ENCODE peak calls at places on chromosomes 4 and X, in seven cellular contexts. M is CD4-positive, alpha-beta T cell; Q is PC-3; Z is uterus; J is HCT116; O is heart left ventricle; F is pancreas. W is an unnamed sample.

GRCh38 chr4:153393397-153393796 is 48.9 kb downstream of the MND1 start:
- DNase-seq in M (no peak), Q (peak; percentile 19), Z (no peak), J (no peak), O (no peak), F (no peak), W (no peak)

GRCh38 chr4:30716671-30717207 is 3.4 kb upstream of the PCDH7 start:
- DNase-seq in M (no peak), Q (peak; percentile 13), Z (no peak), J (no peak), O (no peak), F (no peak), W (no peak)

GRCh38 chr4:72418458-72418857 is 150.6 kb downstream of the ADAMTS3 start:
- DNase-seq in M (no peak), Q (peak; percentile 90), Z (peak; percentile 26), J (no peak), O (peak; percentile 64), F (no peak), W (no peak)

GRCh38 chrX:134396174-134396573 is 63.8 kb upstream of the HPRT1 start:
- DNase-seq in M (no peak), Q (peak; percentile 37), Z (no peak), J (no peak), O (no peak), F (no peak), W (no peak)

GRCh38 chr4:108355523-108356208 is 186.9 kb upstream of the LEF1 start:
- DNase-seq in M (no peak), Q (no peak), Z (no peak), J (no peak), O (no peak), F (no peak), W (no peak)

GRCh38 chrX:29858714-29859113 is 356.6 kb upstream of the MAGEB2 start:
- DNase-seq in M (no peak), Q (peak; percentile 8), Z (no peak), J (no peak), O (no peak), F (no peak), W (no peak)

GRCh38 chr4:141788169-141788915 is 152.0 kb downstream of the IL15 start:
- DNase-seq in M (no peak), Q (no peak), Z (no peak), J (no peak), O (no peak), F (no peak), W (no peak)

GRCh38 chr4:159946983-159947645 is 844.2 kb downstream of the RAPGEF2 start:
- DNase-seq in M (no peak), Q (peak; percentile 72), Z (no peak), J (peak; percentile 70), O (no peak), F (no peak), W (no peak)

GRCh38 chr4:74932832-74933561 is at the start of gene PARM1:
- DNase-seq in M (no peak), Q (peak; percentile 78), Z (peak; percentile 86), J (peak; percentile 81), O (peak; percentile 95), F (peak; percentile 96), W (peak; percentile 76)

GRCh38 chr4:173821851-173822250 is 291.8 kb upstream of the HAND2 start:
- DNase-seq in M (no peak), Q (no peak), Z (no peak), J (no peak), O (no peak), F (no peak), W (no peak)

GRCh38 chr4:41363384-41363981 is 106.8 kb downstream of the UCHL1 start:
- DNase-seq in M (no peak), Q (peak; percentile 60), Z (peak; percentile 23), J (no peak), O (no peak), F (no peak), W (no peak)

GRCh38 chrX:130339408-130340222 is at the start of gene SLC25A14:
- DNase-seq in M (peak; percentile 48), Q (peak; percentile 81), Z (peak; percentile 72), J (peak; percentile 51), O (peak; percentile 85), F (peak; percentile 74), W (peak; percentile 1)

GRCh38 chr4:140706276-140706625 is 49.9 kb downstream of the TBC1D9 start:
- DNase-seq in M (no peak), Q (no peak), Z (no peak), J (no peak), O (no peak), F (no peak), W (no peak)

GRCh38 chrX:2267890-2268289 is 232.9 kb downstream of the DHRSX start:
- DNase-seq in M (no peak), Q (no peak), Z (no peak), J (no peak), O (no peak), F (no peak), W (no peak)

GRCh38 chr4:152257601-152258066 is 278.3 kb downstream of the FBXW7 start:
- DNase-seq in M (no peak), Q (peak; percentile 48), Z (no peak), J (no peak), O (no peak), F (no peak), W (no peak)

GRCh38 chr4:186758929-186759682 is 35.5 kb upstream of the FAT1 start:
- DNase-seq in M (no peak), Q (no peak), Z (no peak), J (no peak), O (no peak), F (no peak), W (no peak)

GRCh38 chr4:152957437-152958185 is 21.5 kb downstream of the FHDC1 start:
- DNase-seq in M (no peak), Q (no peak), Z (peak; percentile 34), J (no peak), O (peak; percentile 63), F (peak; percentile 58), W (no peak)

GRCh38 chr4:17327587-17327986 is 184.3 kb downstream of the QDPR start:
- DNase-seq in M (no peak), Q (no peak), Z (peak; percentile 42), J (no peak), O (no peak), F (no peak), W (no peak)

GRCh38 chrX:67604979-67605703 is 61.3 kb downstream of the AR start:
- DNase-seq in M (no peak), Q (no peak), Z (no peak), J (no peak), O (no peak), F (no peak), W (no peak)

GRCh38 chr4:100842856-100843255 is 325.0 kb upstream of the EMCN start:
- DNase-seq in M (no peak), Q (no peak), Z (no peak), J (no peak), O (no peak), F (no peak), W (no peak)

GRCh38 chrX:3713225-3713936 is at the start of gene PRKX:
- DNase-seq in M (peak; percentile 32), Q (peak; percentile 66), Z (no peak), J (no peak), O (peak; percentile 74), F (peak; percentile 61), W (no peak)

GRCh38 chr4:13641084-13641483 is 13.6 kb upstream of the BOD1L1 start:
- DNase-seq in M (no peak), Q (no peak), Z (no peak), J (no peak), O (no peak), F (no peak), W (peak; percentile 0)

GRCh38 chr4:121888134-121888533 is 17.9 kb upstream of the BBS7 start:
- DNase-seq in M (no peak), Q (no peak), Z (no peak), J (no peak), O (no peak), F (no peak), W (no peak)
- H3K27ac ChIP-seq in M (no peak overlapping the region), Q (no peak overlapping the region), Z (no peak overlapping the region), J (no peak overlapping the region), O (no peak overlapping the region), F (no peak overlapping the region), W (no peak overlapping the region)

GRCh38 chr4:122865421-122865820 is 38.8 kb downstream of the FGF2 start:
- DNase-seq in M (no peak), Q (no peak), Z (no peak), J (no peak), O (no peak), F (no peak), W (no peak)

GRCh38 chr4:122857160-122857559 is 30.5 kb downstream of the FGF2 start:
- DNase-seq in M (no peak), Q (no peak), Z (no peak), J (no peak), O (no peak), F (no peak), W (no peak)

GRCh38 chr4:122863626-122864025 is 37.0 kb downstream of the FGF2 start:
- DNase-seq in M (no peak), Q (no peak), Z (no peak), J (no peak), O (no peak), F (no peak), W (no peak)

GRCh38 chr4:122861544-122861943 is 34.9 kb downstream of the FGF2 start:
- DNase-seq in M (no peak), Q (no peak), Z (no peak), J (no peak), O (no peak), F (no peak), W (no peak)
- H3K27ac ChIP-seq in M (no peak overlapping the region), Q (no peak overlapping the region), Z (no peak overlapping the region), J (no peak overlapping the region), O (no peak overlapping the region), F (no peak overlapping the region), W (no peak overlapping the region)

GRCh38 chrX:12309040-12309732 is 170.9 kb downstream of the FRMPD4 start:
- DNase-seq in M (no peak), Q (peak; percentile 85), Z (no peak), J (no peak), O (no peak), F (peak; percentile 18), W (no peak)
- H3K27ac ChIP-seq in M (no peak overlapping the region), Q (peak overlapping the region; percentile 69), Z (no peak overlapping the region), J (no peak overlapping the region), O (no peak overlapping the region), F (no peak overlapping the region), W (no peak overlapping the region)

GRCh38 chr4:168272488-168272887 is 46.1 kb downstream of the DDX60 start:
- DNase-seq in M (no peak), Q (no peak), Z (no peak), J (no peak), O (no peak), F (no peak), W (no peak)

GRCh38 chr4:168264903-168265302 is 53.6 kb downstream of the DDX60 start:
- DNase-seq in M (no peak), Q (no peak), Z (no peak), J (no peak), O (no peak), F (no peak), W (no peak)

GRCh38 chr4:168265327-168265726 is 53.2 kb downstream of the DDX60 start:
- DNase-seq in M (no peak), Q (no peak), Z (no peak), J (no peak), O (no peak), F (no peak), W (no peak)

GRCh38 chr4:168273838-168274237 is 44.7 kb downstream of the DDX60 start:
- DNase-seq in M (no peak), Q (peak; percentile 33), Z (no peak), J (no peak), O (no peak), F (no peak), W (no peak)

DNA sequence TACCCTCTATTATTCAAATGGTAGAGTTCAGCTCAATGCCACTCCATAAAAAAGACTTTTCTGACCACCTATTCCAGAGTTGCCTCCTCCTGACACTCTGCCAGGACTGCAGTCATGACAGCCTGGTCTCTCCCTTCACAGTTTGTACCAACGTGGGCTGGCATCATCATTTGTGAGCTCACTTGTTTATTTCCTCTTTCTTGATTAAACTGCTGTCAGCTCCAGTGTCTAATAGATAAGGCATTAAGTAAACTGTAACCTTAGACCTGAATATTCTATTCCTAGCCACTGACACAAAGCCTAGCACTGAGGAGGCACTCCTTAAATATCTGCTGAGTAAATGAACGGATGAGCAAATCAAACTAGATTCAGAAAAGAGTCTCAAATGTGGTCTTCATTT is 48.7 kb downstream of the DDX60 start:
- DNase-seq in M (no peak), Q (no peak), Z (no peak), J (no peak), O (no peak), F (no peak), W (no peak)
- H3K27ac ChIP-seq in M (no peak overlapping the region), Q (no peak overlapping the region), Z (no peak overlapping the region), J (no peak overlapping the region), O (peak overlapping the region; percentile 68), F (no peak overlapping the region), W (no peak overlapping the region)

W was measured in substantia nigra.